ENCODE peak calls at places on chromosome 19, in eight cellular contexts. C is RPMI8226; B is AG08395; A is sciatic nerve; G is activated CD4-positive, alpha-beta T cell treated with anti-CD3 and anti-CD28 coated beads, Interleukin-2, amount 10 ng/mL, durations not matched to agents 7 days and 5 days; V is CD4-positive, alpha-beta memory T cell; N is Daoy; W is A172. J is an unnamed sample.

GRCh38 chr19:47210180-47210490 is 20.9 kb downstream of the BBC3 start:
- DNase-seq in C (no peak), B (no peak), A (no peak), G (no peak), V (no peak), N (no peak), W (no peak), J (no peak)

GRCh38 chr19:12092065-12092867 is 27.7 kb downstream of the ZNF844 start:
- DNase-seq in C (peak; percentile 52), B (peak; percentile 96), A (peak; percentile 87), G (peak; percentile 68), V (peak; percentile 2), N (peak; percentile 92), W (no peak), J (peak; percentile 8)

GRCh38 chr19:13269348-13269747 is 119.1 kb downstream of the IER2 start:
- DNase-seq in C (no peak), B (no peak), A (no peak), G (no peak), V (no peak), N (no peak), W (no peak), J (no peak)

GRCh38 chr19:35027851-35028599 is 2.2 kb upstream of the SCN1B start:
- DNase-seq in C (no peak), B (peak; percentile 14), A (no peak), G (no peak), V (no peak), N (peak; percentile 66), W (no peak), J (no peak)

GRCh38 chr19:13978306-13978705 is 26.0 kb downstream of the DCAF15 start:
- DNase-seq in C (no peak), B (peak; percentile 58), A (peak; percentile 85), G (no peak), V (no peak), N (peak; percentile 43), W (no peak), J (no peak)

GRCh38 chr19:3146677-3147100 is 10.9 kb downstream of the GNA15 start:
- DNase-seq in C (peak; percentile 51), B (no peak), A (no peak), G (peak; percentile 64), V (peak; percentile 45), N (peak; percentile 41), W (no peak), J (peak; percentile 51)

GRCh38 chr19:13133241-13133870 is 15.3 kb downstream of the NACC1 start:
- DNase-seq in C (no peak), B (no peak), A (no peak), G (no peak), V (no peak), N (no peak), W (no peak), J (no peak)

GRCh38 chr19:50050406-50051223 is 24.8 kb downstream of the ZNF473 start:
- DNase-seq in C (peak; percentile 36), B (peak; percentile 91), A (peak; percentile 81), G (peak; percentile 84), V (peak; percentile 86), N (peak; percentile 90), W (peak; percentile 84), J (peak; percentile 71)

GRCh38 chr19:41328157-41328817 is 18.3 kb downstream of the CCDC97 start:
- DNase-seq in C (no peak), B (no peak), A (no peak), G (peak; percentile 58), V (no peak), N (peak; percentile 47), W (no peak), J (no peak)

J was measured in activated effector memory CD4-positive, alpha-beta T cell treated with Interleukin-2 at 50 U/mL for 16 hours.